ENCODE peak calls at places on chromosomes 3 and 15, in nine cellular contexts. F is CD4-positive, CD25-positive, alpha-beta regulatory T cell; W is HepG2; H is AG08395; Y is sigmoid colon; B is erythroblast; V is anterior cingulate cortex; Q is EL; C is endothelial cell of umbilical vein. E is an unnamed sample.

GRCh38 chr3:188296761-188297689 is 143.1 kb downstream of the LPP start:
- DNase-seq in F (no peak), W (peak; percentile 93), H (no peak), Y (no peak), B (no peak), V (no peak), Q (peak; percentile 87), C (peak; percentile 83), E (no peak)

GRCh38 chr3:140924097-140924873 is 17.4 kb upstream of the SLC25A36 start:
- DNase-seq in F (no peak), W (no peak), H (no peak), Y (no peak), B (no peak), V (no peak), Q (no peak), C (no peak), E (no peak)

GRCh38 chr15:101672298-101672697 is 20.1 kb upstream of the TM2D3 start:
- DNase-seq in F (no peak), W (no peak), H (no peak), Y (no peak), B (no peak), V (no peak), Q (no peak), C (no peak), E (no peak)

GRCh38 chr3:70064194-70064787 is 64.8 kb downstream of the SAMMSON start:
- DNase-seq in F (peak; percentile 21), W (peak; percentile 27), H (peak; percentile 27), Y (no peak), B (peak; percentile 4), V (peak; percentile 10), Q (peak; percentile 30), C (peak; percentile 71), E (peak; percentile 71)

GRCh38 chr15:69940441-69940785 is 157.3 kb downstream of the TLE3 start:
- DNase-seq in F (no peak), W (no peak), H (no peak), Y (no peak), B (no peak), V (no peak), Q (no peak), C (no peak), E (no peak)

GRCh38 chr3:16477501-16477900 is 36.0 kb downstream of the RFTN1 start:
- DNase-seq in F (no peak), W (no peak), H (no peak), Y (no peak), B (no peak), V (no peak), Q (no peak), C (no peak), E (no peak)

GRCh38 chr3:117238805-117239204 is 529.2 kb downstream of the TUSC7 start:
- DNase-seq in F (no peak), W (no peak), H (no peak), Y (no peak), B (no peak), V (no peak), Q (no peak), C (no peak), E (no peak)

GRCh38 chr3:183447206-183448001 is 19.0 kb upstream of the MCF2L2 start:
- DNase-seq in F (peak; percentile 83), W (peak; percentile 92), H (peak; percentile 86), Y (peak; percentile 92), B (peak; percentile 89), V (peak; percentile 73), Q (peak; percentile 85), C (peak; percentile 91), E (peak; percentile 75)

GRCh38 chr15:29682781-29683180 is 139.5 kb downstream of the TJP1 start:
- DNase-seq in F (no peak), W (no peak), H (no peak), Y (no peak), B (no peak), V (no peak), Q (no peak), C (no peak), E (no peak)

GRCh38 chr3:186663351-186664118 is 2.3 kb upstream of the HRG start:
- DNase-seq in F (no peak), W (no peak), H (no peak), Y (no peak), B (no peak), V (no peak), Q (no peak), C (no peak), E (no peak)